ENCODE peak calls at places on chromosomes 7 and 10, in six cellular contexts. Z is Right ventricle myocardium superior; B is NB4; S is effector CD4-positive, alpha-beta T cell; K is AG08396; D is T-helper 9 cell. J is an unnamed sample.
A peak's percentile ranks its signal among the peaks of the same experiment; 100 is the strongest.

GRCh38 chr10:107826166-107826565 is 661.7 kb upstream of the SORCS1 start:
- DNase-seq in B (no peak), D (no peak), Z (no peak), S (no peak), K (no peak), J (peak; percentile 89)

GRCh38 chr10:125549656-125550055 is 133.3 kb downstream of the TEX36 start:
- DNase-seq in Z (no peak), K (no peak), S (no peak), B (peak; percentile 90), D (no peak), J (peak; percentile 92)

GRCh38 chr7:31137234-31137633 is 85.1 kb downstream of the ADCYAP1R1 start:
- DNase-seq in D (no peak), S (no peak), Z (no peak), K (no peak), B (no peak), J (no peak)

GRCh38 chr7:45601816-45602540 is 27.8 kb downstream of the ADCY1 start:
- DNase-seq in D (no peak), K (no peak), S (no peak), B (no peak), Z (no peak), J (no peak)

GRCh38 chr10:131750973-131751826 is 149.6 kb upstream of the PPP2R2D start:
- DNase-seq in S (no peak), K (no peak), B (no peak), D (no peak), Z (no peak), J (no peak)

GRCh38 chr10:129851941-129852650 is 112.0 kb downstream of the EBF3 start:
- DNase-seq in B (no peak), Z (no peak), S (no peak), D (no peak), K (no peak), J (no peak)

GRCh38 chr7:37234928-37235327 is 213.7 kb downstream of the ELMO1 start:
- DNase-seq in B (peak; percentile 47), S (peak; percentile 9), Z (no peak), K (no peak), D (no peak), J (peak; percentile 11)

GRCh38 chr10:15719899-15720634 is at the start of gene ITGA8:
- DNase-seq in K (peak; percentile 70), Z (peak; percentile 43), S (no peak), D (no peak), B (peak; percentile 4), J (peak; percentile 88)

GRCh38 chr10:76080406-76080805 is 649.0 kb downstream of the LRMDA start:
- DNase-seq in S (no peak), Z (no peak), B (no peak), D (no peak), K (peak; percentile 36), J (no peak)

J was measured in OCI-M1.